ENCODE peak calls at places on chromosomes 13 and 19, in seven cellular contexts. X is CD4-positive, alpha-beta T cell; E is fibroblast of pulmonary artery; U is heart left ventricle; L is activated CD8-positive, alpha-beta T cell treated with anti-CD3 and anti-CD28 coated beads for 36 hours; P is cardiac muscle cell; Q is NB4. J is an unnamed sample.

GRCh38 chr13:35471466-35472307 is 4.8 kb downstream of the MAB21L1 start:
- DNase-seq in L (no peak), U (no peak), E (peak; percentile 14), Q (no peak), P (peak; percentile 36), X (no peak), J (no peak)

GRCh38 chr13:78460176-78460575 is 143.2 kb downstream of the POU4F1 start:
- DNase-seq in U (no peak), P (no peak), E (no peak), X (no peak), L (no peak), Q (no peak), J (no peak)

GRCh38 chr13:73520566-73521290 is 461.9 kb downstream of the KLF5 start:
- DNase-seq in L (peak; percentile 4), E (no peak), U (no peak), Q (no peak), X (no peak), P (no peak), J (no peak)

GRCh38 chr13:112952759-112953541 is 16.1 kb upstream of the MCF2L start:
- DNase-seq in E (no peak), Q (no peak), U (no peak), L (no peak), X (no peak), P (no peak), J (no peak)

GRCh38 chr19:50705422-50706019 is 14.1 kb downstream of the SHANK1 start:
- DNase-seq in U (no peak), P (peak; percentile 70), X (no peak), Q (peak; percentile 87), E (peak; percentile 80), L (peak; percentile 67), J (peak; percentile 67)

GRCh38 chr13:31093145-31093885 is 68.4 kb downstream of the HSPH1 start:
- DNase-seq in Q (no peak), E (no peak), P (no peak), X (no peak), L (no peak), U (no peak), J (no peak)

GRCh38 chr19:47725759-47726401 is 12.7 kb downstream of the EHD2 start:
- DNase-seq in U (no peak), X (no peak), E (no peak), L (no peak), Q (peak; percentile 87), P (no peak), J (no peak)

GRCh38 chr13:23509781-23510543 is 60.2 kb upstream of the TNFRSF19 start:
- DNase-seq in L (no peak), X (no peak), U (no peak), E (peak; percentile 80), Q (no peak), P (peak; percentile 77), J (no peak)

GRCh38 chr13:54226866-54227265 is 1198.3 kb downstream of the OLFM4 start:
- DNase-seq in L (no peak), U (no peak), P (no peak), E (no peak), X (no peak), Q (no peak), J (no peak)

GRCh38 chr13:114128624-114129522 is 3.5 kb downstream of the RASA3 start:
- DNase-seq in L (peak; percentile 96), E (peak; percentile 91), P (no peak), U (peak; percentile 87), X (peak; percentile 84), Q (peak; percentile 96), J (peak; percentile 80)

DNA sequence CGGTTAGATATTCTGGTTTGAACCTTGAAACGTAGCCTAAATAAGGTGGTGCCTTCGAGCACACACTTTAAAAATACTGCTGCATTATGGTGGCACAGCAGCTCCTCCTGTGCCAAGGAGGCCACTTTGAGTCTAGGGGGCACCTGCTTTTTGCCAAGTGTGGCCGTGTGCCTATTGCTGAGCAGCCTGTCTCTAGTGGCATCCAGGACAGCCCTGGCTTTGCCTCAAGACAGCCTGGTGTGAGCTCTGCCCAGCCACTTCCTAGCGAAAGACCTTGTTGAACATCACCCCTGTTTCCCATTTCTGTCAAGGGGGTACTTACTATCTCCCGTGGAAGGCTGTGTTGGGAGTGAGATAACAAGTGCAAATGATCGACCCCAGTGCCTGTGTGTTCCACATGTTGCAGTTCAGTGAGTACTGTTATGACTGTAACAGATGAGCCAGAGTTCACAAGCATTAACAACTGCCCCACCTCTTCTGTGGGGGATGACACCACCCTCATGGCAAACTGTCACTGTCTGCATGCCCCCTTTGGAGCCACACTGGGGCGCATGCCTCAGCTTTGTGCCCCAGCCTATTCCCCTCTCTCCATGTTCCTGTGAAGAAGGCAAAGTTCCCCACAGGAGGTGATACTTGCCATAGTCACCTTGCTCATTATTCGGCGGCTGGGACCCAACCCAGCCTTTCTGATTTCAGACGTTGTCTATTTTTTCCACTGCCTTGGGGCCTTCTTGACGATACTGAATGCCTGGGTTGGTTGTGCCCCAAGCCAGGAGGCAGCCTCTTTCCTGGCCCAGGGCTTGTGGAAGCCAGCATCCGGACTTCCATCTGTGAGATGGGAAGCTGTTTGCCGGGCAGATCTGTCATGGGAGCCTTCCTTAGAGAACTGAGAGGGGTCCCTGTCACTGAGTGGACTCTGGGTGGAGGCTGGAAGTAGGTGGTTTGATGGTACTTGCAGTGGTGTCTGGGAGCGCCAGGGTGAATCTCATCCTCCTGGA is 5.4 kb downstream of the GATAD2A start:
- DNase-seq in P (no peak), Q (no peak), L (peak; percentile 73), U (no peak), X (no peak), E (no peak), J (no peak)
- TF ChIP-seq CTCF in P (no peak), Q (no peak), L (no peak), U (no peak), X (no peak), E (no peak), J (peak; percentile 19)

GRCh38 chr13:25401958-25402357 is 30.2 kb downstream of the ATP8A2 start:
- DNase-seq in X (no peak), P (no peak), Q (no peak), L (no peak), U (no peak), E (no peak), J (no peak)
- TF ChIP-seq CTCF in X (no peak), P (no peak), Q (no peak), L (no peak), U (no peak), E (no peak), J (no peak)

GRCh38 chr13:102847272-102848234 is 1.7 kb downstream of the ERCC5 start:
- DNase-seq in X (no peak), U (no peak), Q (peak; percentile 62), L (peak; percentile 36), E (peak; percentile 70), P (peak; percentile 35), J (peak; percentile 34)
- TF ChIP-seq CTCF in X (peak; percentile 76), U (peak; percentile 81), Q (peak; percentile 61), L (peak; percentile 87), E (peak; percentile 75), P (peak; percentile 70), J (peak; percentile 76)

DNA sequence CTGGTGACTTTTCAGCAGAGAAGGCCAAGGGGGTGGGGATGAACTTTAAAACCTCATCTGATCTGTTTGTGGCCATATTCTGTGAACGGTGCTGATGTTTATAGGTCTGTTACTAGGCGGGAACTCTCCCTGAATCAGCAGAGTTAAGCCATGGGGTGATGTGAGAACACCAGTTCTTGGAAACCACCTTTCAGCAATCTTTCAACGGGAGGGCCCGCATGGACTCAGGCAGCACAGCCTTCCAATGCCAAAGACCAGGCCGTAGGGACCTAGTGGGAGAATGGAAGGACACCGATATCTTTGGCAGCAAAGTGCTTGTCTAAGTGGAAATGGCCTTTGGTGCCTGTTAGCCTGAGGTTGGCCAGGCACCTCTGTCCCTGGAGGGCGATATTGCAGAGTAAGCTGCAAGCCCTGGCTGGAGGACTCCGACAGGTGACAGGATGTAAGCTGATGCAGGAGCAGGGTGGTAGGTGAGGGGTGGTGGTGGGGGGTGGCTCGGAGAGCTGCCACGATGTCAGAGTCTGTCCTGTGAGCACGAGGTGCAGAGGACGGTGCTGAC is 57.0 kb downstream of the ERCC5 start:
- DNase-seq in L (no peak), P (peak; percentile 53), Q (no peak), U (peak; percentile 77), X (no peak), E (no peak), J (no peak)
- TF ChIP-seq CTCF in L (no peak), P (no peak), Q (no peak), U (no peak), X (no peak), E (no peak), J (no peak)

DNA sequence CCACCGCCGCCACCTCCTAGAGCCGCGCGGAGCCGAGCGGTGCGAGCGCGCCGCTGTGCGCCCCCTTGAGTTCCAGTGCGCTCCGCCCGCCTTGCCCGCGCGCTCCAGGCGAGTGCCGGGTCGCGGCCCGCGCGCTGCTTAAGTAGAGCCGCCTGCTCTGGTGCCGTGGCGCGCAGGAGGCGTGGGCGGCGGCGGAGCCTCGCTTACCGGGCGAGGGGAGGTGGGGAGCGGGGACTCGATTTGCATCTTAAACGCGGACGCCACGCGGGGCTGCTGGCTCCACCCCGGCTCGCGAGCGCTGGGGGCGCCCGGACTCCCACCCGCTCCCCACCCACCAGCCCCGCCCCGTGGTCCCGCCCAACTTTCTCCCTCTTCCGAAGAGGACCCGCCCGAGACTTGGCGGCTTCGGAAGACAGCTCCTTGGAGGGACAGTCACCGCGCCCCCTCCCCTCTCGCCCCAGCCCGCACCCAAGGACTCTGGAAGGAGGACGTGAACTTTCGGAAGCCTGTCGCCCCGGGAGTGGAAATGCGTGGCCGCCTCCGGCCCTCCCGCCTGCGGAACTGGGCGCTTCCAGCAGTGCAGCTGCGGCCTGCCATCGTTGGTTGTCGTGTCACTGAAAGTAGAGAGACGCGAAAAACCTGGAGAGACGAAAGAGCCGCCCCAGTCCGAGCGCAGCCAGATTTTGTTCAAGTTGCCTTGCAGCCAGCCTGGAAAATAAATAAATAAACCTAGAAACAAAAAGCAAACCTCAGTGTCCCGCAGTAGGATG is at the start of gene KCTD12:
- DNase-seq in L (peak; percentile 78), X (peak; percentile 61), E (peak; percentile 87), Q (peak; percentile 83), U (peak; percentile 93), P (peak; percentile 95), J (peak; percentile 64)
- TF ChIP-seq CTCF in L (no peak), X (no peak), E (no peak), Q (peak; percentile 5), U (peak; percentile 54), P (peak; percentile 36), J (peak; percentile 24)